ENCODE peak calls at places on chromosomes 2 and 18, in ten cellular contexts. F, X, J, O, N, W, U, Q, P and V are unnamed samples.
A peak's percentile ranks its signal among the peaks of the same experiment; 100 is the strongest.

GRCh38 chr18:12991839-12992216 is 666 bp downstream of the CEP192 start:
- DNase-seq in F (no peak), X (no peak), J (no peak), O (no peak), N (no peak), W (no peak), U (no peak), Q (no peak), P (no peak), V (no peak)

GRCh38 chr2:9758741-9759140 is 84.5 kb upstream of the TAF1B start:
- DNase-seq in F (no peak), X (no peak), J (no peak), O (no peak), N (no peak), W (no peak), U (no peak), Q (no peak), P (no peak), V (no peak)

GRCh38 chr2:142218471-142218870 is 87.7 kb upstream of the LRP1B start:
- DNase-seq in F (no peak), X (no peak), J (no peak), O (no peak), N (no peak), W (no peak), U (no peak), Q (peak; percentile 67), P (no peak), V (no peak)

GRCh38 chr2:29360016-29360784 is 245.0 kb downstream of the CLIP4 start:
- DNase-seq in F (no peak), X (no peak), J (no peak), O (no peak), N (no peak), W (no peak), U (no peak), Q (no peak), P (no peak), V (no peak)

GRCh38 chr2:233032551-233033320 is at the start of gene NEU2:
- DNase-seq in F (no peak), X (no peak), J (no peak), O (no peak), N (no peak), W (no peak), U (peak; percentile 36), Q (no peak), P (no peak), V (peak; percentile 70)

GRCh38 chr2:229586746-229587705 is 127.3 kb downstream of the DNER start:
- DNase-seq in F (peak; percentile 80), X (peak; percentile 32), J (peak; percentile 78), O (peak; percentile 53), N (peak; percentile 86), W (peak; percentile 75), U (peak; percentile 87), Q (peak; percentile 87), P (peak; percentile 96), V (peak; percentile 73)

GRCh38 chr2:224518806-224519580 is 66.2 kb downstream of the CUL3 start:
- DNase-seq in F (no peak), X (no peak), J (no peak), O (no peak), N (peak; percentile 68), W (no peak), U (peak; percentile 93), Q (peak; percentile 52), P (no peak), V (peak; percentile 84)

GRCh38 chr18:39958876-39959275 is 1996.2 kb upstream of the PIK3C3 start:
- DNase-seq in F (no peak), X (no peak), J (no peak), O (no peak), N (no peak), W (no peak), U (no peak), Q (no peak), P (no peak), V (no peak)

GRCh38 chr2:236607471-236608307 is 38.1 kb downstream of the ACKR3 start:
- DNase-seq in F (no peak), X (no peak), J (peak; percentile 74), O (no peak), N (peak; percentile 53), W (no peak), U (peak; percentile 61), Q (peak; percentile 68), P (peak; percentile 69), V (peak; percentile 81)

GRCh38 chr2:205543937-205544702 is 138.2 kb upstream of the NRP2 start:
- DNase-seq in F (no peak), X (no peak), J (no peak), O (no peak), N (no peak), W (no peak), U (no peak), Q (no peak), P (no peak), V (peak; percentile 11)

GRCh38 chr2:102112692-102113665 is 29.6 kb upstream of the IL1R1 start:
- DNase-seq in F (no peak), X (no peak), J (no peak), O (no peak), N (peak; percentile 50), W (no peak), U (peak; percentile 48), Q (peak; percentile 87), P (no peak), V (peak; percentile 69)

GRCh38 chr18:5667356-5667755 is 123.6 kb upstream of the EPB41L3 start:
- DNase-seq in F (no peak), X (no peak), J (no peak), O (no peak), N (no peak), W (no peak), U (no peak), Q (no peak), P (no peak), V (no peak)

GRCh38 chr2:202278036-202278760 is 12.6 kb downstream of the NOP58 start:
- DNase-seq in F (no peak), X (no peak), J (no peak), O (peak; percentile 85), N (peak; percentile 65), W (no peak), U (peak; percentile 63), Q (peak; percentile 52), P (peak; percentile 53), V (peak; percentile 74)

GRCh38 chr2:37871453-37872191 is 53.5 kb upstream of the RMDN2 start:
- DNase-seq in F (no peak), X (peak; percentile 88), J (no peak), O (peak; percentile 32), N (peak; percentile 62), W (no peak), U (peak; percentile 49), Q (peak; percentile 52), P (no peak), V (peak; percentile 94)

GRCh38 chr2:60410458-60411146 is 142.9 kb downstream of the BCL11A start:
- DNase-seq in F (no peak), X (no peak), J (no peak), O (no peak), N (no peak), W (no peak), U (no peak), Q (no peak), P (peak; percentile 84), V (no peak)

GRCh38 chr2:200367155-200367554 is 60.7 kb downstream of the SPATS2L start:
- DNase-seq in F (no peak), X (no peak), J (no peak), O (peak; percentile 46), N (peak; percentile 40), W (peak; percentile 36), U (no peak), Q (no peak), P (no peak), V (no peak)

GRCh38 chr2:171432206-171432968 is 1.4 kb downstream of the METTL8 start:
- DNase-seq in F (no peak), X (no peak), J (no peak), O (no peak), N (no peak), W (no peak), U (no peak), Q (no peak), P (no peak), V (no peak)

GRCh38 chr2:235956281-235956970 is 211.8 kb downstream of the GBX2 start:
- DNase-seq in F (no peak), X (no peak), J (no peak), O (no peak), N (no peak), W (no peak), U (no peak), Q (no peak), P (no peak), V (no peak)

GRCh38 chr2:160377204-160377995 is 116.2 kb downstream of the RBMS1 start:
- DNase-seq in F (no peak), X (no peak), J (no peak), O (no peak), N (peak; percentile 68), W (no peak), U (peak; percentile 85), Q (no peak), P (peak; percentile 58), V (no peak)
- TF ChIP-seq CTCF in F (no peak), X (peak; percentile 31), J (no peak), O (peak; percentile 31), N (no peak), W (no peak), U (peak; percentile 31), Q (peak; percentile 27), P (peak; percentile 58), V (no peak)

DNA sequence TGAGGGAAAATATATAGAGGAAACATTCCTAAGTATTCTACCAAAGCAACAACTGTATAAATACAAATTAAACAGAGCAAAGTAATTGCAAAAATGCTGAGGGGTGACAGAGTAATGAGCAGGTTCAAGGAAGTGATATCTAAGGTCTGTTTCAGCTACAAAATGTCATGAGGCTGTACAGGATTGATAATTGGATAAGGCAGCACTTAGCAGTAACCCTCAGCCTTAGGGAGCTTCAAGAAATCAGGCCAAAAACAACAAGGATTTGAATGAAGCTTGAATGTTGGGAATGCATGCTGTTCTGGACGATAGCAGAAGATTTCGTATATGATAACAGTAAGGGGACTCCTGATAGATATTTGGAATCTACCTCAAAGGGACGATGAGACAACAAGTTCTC is 142.0 kb upstream of the MMADHC start:
- DNase-seq in F (no peak), X (no peak), J (no peak), O (peak; percentile 67), N (no peak), W (no peak), U (no peak), Q (no peak), P (no peak), V (no peak)
- TF ChIP-seq CTCF in F (no peak), X (no peak), J (no peak), O (no peak), N (no peak), W (no peak), U (no peak), Q (no peak), P (no peak), V (no peak)

GRCh38 chr2:80053522-80054338 is 250.8 kb downstream of the LRRTM1 start:
- DNase-seq in F (no peak), X (no peak), J (no peak), O (no peak), N (no peak), W (no peak), U (no peak), Q (no peak), P (no peak), V (no peak)
- TF ChIP-seq CTCF in F (no peak), X (no peak), J (no peak), O (no peak), N (no peak), W (peak; percentile 15), U (no peak), Q (no peak), P (peak; percentile 56), V (peak; percentile 4)

DNA sequence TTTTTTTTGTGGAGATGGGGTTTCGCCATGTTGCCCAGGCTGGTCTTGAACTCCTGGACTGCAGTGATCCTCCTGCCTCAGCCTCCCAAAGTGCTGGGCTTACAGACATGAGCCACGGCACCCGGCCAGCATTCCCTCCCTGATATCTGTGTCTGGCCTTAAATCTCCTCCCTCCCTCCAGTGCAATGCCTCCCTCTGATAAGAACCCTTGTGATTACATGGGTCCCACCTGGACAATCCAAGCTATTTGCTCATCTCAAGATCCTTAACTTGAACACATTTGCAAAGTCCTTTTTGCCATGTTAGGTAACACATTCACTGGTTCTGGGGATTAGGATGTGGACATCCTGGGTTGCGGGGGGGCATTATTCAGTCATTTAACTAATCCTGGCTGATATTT is 40.5 kb upstream of the CREB1 start:
- DNase-seq in F (no peak), X (no peak), J (no peak), O (no peak), N (no peak), W (no peak), U (no peak), Q (no peak), P (no peak), V (no peak)
- TF ChIP-seq CTCF in F (no peak), X (no peak), J (no peak), O (no peak), N (no peak), W (no peak), U (no peak), Q (no peak), P (no peak), V (no peak)